ENCODE peak calls at places on chromosomes 12 and 14, in nine cellular contexts. H is CD8-positive, alpha-beta T cell; I is left lung; T is endodermal cell; P is tibial artery; W is upper lobe of left lung; Q is stomach; N is gastrocnemius medialis; S is body of pancreas. Y is an unnamed sample. For H3K4me1, the result is how much of the 10 kb centered on the place peaks cover.

GRCh38 chr12:108457006-108457733 is 57.9 kb upstream of the FICD start:
- DNase-seq in W (no peak), P (no peak), H (no peak), N (no peak), I (no peak), Q (no peak), S (peak), T (peak), Y (peak)

GRCh38 chr14:67911506-67911905 is 91.9 kb downstream of the RAD51B start:
- DNase-seq in P (no peak), H (no peak), I (no peak), W (no peak), N (no peak), T (no peak), S (no peak), Q (no peak), Y (no peak)

GRCh38 chr12:100186071-100186470 is 14.5 kb upstream of the ACTR6 start:
- DNase-seq in Q (no peak), W (no peak), P (no peak), H (no peak), I (no peak), T (no peak), S (no peak), N (no peak), Y (no peak)

GRCh38 chr14:56660677-56661389 is 81.2 kb downstream of the TMEM260 start:
- DNase-seq in H (no peak), N (no peak), I (no peak), W (no peak), T (peak), S (no peak), Q (no peak), P (no peak), Y (no peak)

GRCh38 chr12:103677341-103677740 is 90.3 kb downstream of the STAB2 start:
- DNase-seq in P (no peak), I (no peak), N (no peak), S (peak), W (peak), T (peak), H (no peak), Q (peak), Y (no peak)

GRCh38 chr12:14879222-14879933 is 6.3 kb downstream of the MGP start:
- DNase-seq in T (no peak), H (no peak), Q (no peak), I (no peak), S (no peak), P (no peak), N (no peak), W (no peak), Y (no peak)

GRCh38 chr14:52026921-52027320 is 37.6 kb downstream of the RTRAF start:
- DNase-seq in S (no peak), P (no peak), T (no peak), Q (no peak), N (no peak), H (no peak), I (no peak), W (peak), Y (no peak)

GRCh38 chr14:38873923-38874612 is 229.0 kb downstream of the SEC23A start:
- DNase-seq in W (no peak), P (no peak), H (no peak), N (no peak), Q (no peak), S (no peak), T (no peak), I (no peak), Y (no peak)

GRCh38 chr12:54054442-54055332 is 1.1 kb downstream of the HOXC4 start:
- DNase-seq in H (no peak), Q (no peak), W (peak), P (no peak), S (no peak), T (no peak), I (peak), N (no peak), Y (peak)

GRCh38 chr12:116299548-116300150 is 22.2 kb upstream of the MED13L start:
- DNase-seq in I (no peak), S (no peak), Q (no peak), H (no peak), W (peak), N (no peak), T (peak), P (peak), Y (no peak)

GRCh38 chr12:117363263-117363662 is 1.8 kb upstream of the NOS1 start:
- DNase-seq in S (no peak), P (no peak), T (no peak), I (no peak), Q (no peak), H (no peak), W (no peak), N (no peak), Y (peak)

GRCh38 chr12:2384533-2385328 is 331.9 kb downstream of the CACNA1C start:
- DNase-seq in I (no peak), H (no peak), P (no peak), S (peak), N (no peak), T (peak), W (no peak), Q (no peak), Y (peak)

GRCh38 chr14:99007795-99008194 is 264.2 kb downstream of the BCL11B start:
- DNase-seq in S (no peak), I (no peak), W (no peak), P (no peak), T (no peak), H (no peak), N (no peak), Q (no peak), Y (no peak)

GRCh38 chr12:101045486-101046474 is 164.3 kb downstream of the SLC5A8 start:
- DNase-seq in T (no peak), H (no peak), I (no peak), Q (no peak), W (no peak), N (no peak), P (no peak), S (peak), Y (peak)

GRCh38 chr14:100677925-100678765 is 48.5 kb upstream of the DLK1 start:
- DNase-seq in P (no peak), Q (peak), N (peak), S (no peak), T (peak), W (no peak), I (peak), H (no peak), Y (peak)

GRCh38 chr14:32818576-32818975 is 120.1 kb upstream of the NPAS3 start:
- DNase-seq in W (no peak), S (no peak), I (no peak), P (no peak), Q (no peak), N (no peak), T (no peak), H (no peak), Y (no peak)

GRCh38 chr14:84080961-84081360 is 1449.0 kb upstream of the FLRT2 start:
- DNase-seq in S (no peak), Q (no peak), T (no peak), H (no peak), P (no peak), I (no peak), N (no peak), W (no peak), Y (no peak)

GRCh38 chr14:80844872-80845271 is 96.7 kb downstream of the CEP128 start:
- DNase-seq in W (no peak), H (no peak), N (no peak), I (no peak), T (no peak), S (no peak), P (no peak), Q (no peak), Y (no peak)

GRCh38 chr12:101186291-101186690 is 23.7 kb downstream of the SLC5A8 start:
- DNase-seq in T (no peak), I (no peak), Q (no peak), P (no peak), S (no peak), W (no peak), N (no peak), H (no peak), Y (no peak)

GRCh38 chr14:65632487-65632886 is 220.0 kb downstream of the FUT8 start:
- DNase-seq in W (no peak), H (no peak), Q (no peak), N (no peak), S (no peak), T (no peak), P (no peak), I (no peak), Y (no peak)

GRCh38 chr14:70735043-70735442 is 74.3 kb downstream of the MAP3K9 start:
- DNase-seq in W (no peak), N (no peak), S (no peak), H (no peak), P (no peak), T (no peak), I (no peak), Q (no peak), Y (no peak)

GRCh38 chr14:50521912-50522341 is 10.4 kb downstream of the MAP4K5 start:
- DNase-seq in T (no peak), N (no peak), P (no peak), H (no peak), Q (no peak), W (no peak), I (no peak), S (no peak), Y (peak)

GRCh38 chr12:40820794-40821484 is 128.7 kb downstream of the CNTN1 start:
- DNase-seq in P (no peak), I (no peak), S (no peak), N (no peak), W (no peak), H (no peak), Q (no peak), T (no peak), Y (no peak)

GRCh38 chr12:14960548-14961465 is 594 bp downstream of the ARHGDIB start:
- DNase-seq in N (no peak), I (no peak), P (no peak), W (no peak), T (no peak), S (no peak), Q (no peak), H (peak), Y (peak)

GRCh38 chr12:53118771-53119300 is 15.6 kb downstream of the SOAT2 start:
- DNase-seq in Q (no peak), P (no peak), H (no peak), N (no peak), T (no peak), W (no peak), S (no peak), I (no peak), Y (peak)

GRCh38 chr14:63848890-63849289 is 3.9 kb upstream of the SYNE2 start:
- DNase-seq in I (no peak), P (no peak), S (no peak), T (no peak), H (no peak), N (no peak), Q (no peak), W (no peak), Y (no peak)

GRCh38 chr12:99746538-99746937 is 99.0 kb downstream of the GARIN6 start:
- DNase-seq in W (no peak), S (no peak), H (no peak), T (no peak), Q (no peak), I (no peak), N (no peak), P (no peak), Y (no peak)

GRCh38 chr12:93243689-93244513 is 133.8 kb upstream of the NUDT4 start:
- DNase-seq in P (no peak), S (peak), N (peak), I (no peak), H (no peak), Q (no peak), W (no peak), T (no peak), Y (no peak)

GRCh38 chr12:110826592-110827200 is 20.1 kb upstream of the CCDC63 start:
- DNase-seq in T (peak), H (peak), W (no peak), S (peak), I (peak), P (peak), N (peak), Q (peak), Y (peak)

GRCh38 chr12:54075431-54075830 is 21.8 kb downstream of the HOXC4 start:
- DNase-seq in W (no peak), N (no peak), P (no peak), I (no peak), S (no peak), H (no peak), T (peak), Q (no peak), Y (no peak)

GRCh38 chr12:131137836-131138637 is 184.3 kb downstream of the ADGRD1 start:
- DNase-seq in S (no peak), Q (no peak), P (no peak), H (no peak), N (no peak), I (peak), T (peak), W (no peak), Y (peak)

GRCh38 chr12:93698307-93699092 is 21.3 kb downstream of the CRADD start:
- DNase-seq in I (no peak), S (no peak), P (no peak), H (no peak), N (no peak), Q (no peak), W (no peak), T (no peak), Y (no peak)

GRCh38 chr12:93970892-93971688 is 177.3 kb upstream of the PLXNC1 start:
- DNase-seq in Q (no peak), N (no peak), I (no peak), S (no peak), T (no peak), H (no peak), W (no peak), P (no peak), Y (no peak)

GRCh38 chr14:64705406-64706118 is 1.3 kb downstream of the PLEKHG3 start:
- DNase-seq in S (peak), N (no peak), T (peak), I (no peak), Q (no peak), W (peak), P (peak), H (no peak), Y (no peak)

GRCh38 chr14:68020999-68021663 is 201.6 kb downstream of the RAD51B start:
- DNase-seq in N (no peak), W (no peak), S (no peak), P (no peak), H (no peak), T (no peak), Q (no peak), I (no peak), Y (no peak)

GRCh38 chr14:101019974-101020710 is 116.6 kb upstream of the RTL1 start:
- DNase-seq in N (peak), T (peak), I (no peak), Q (peak), H (no peak), W (no peak), S (peak), P (peak), Y (no peak)

GRCh38 chr12:67893003-67893402 is 96.2 kb upstream of the IFNG-AS1 start:
- DNase-seq in T (no peak), N (peak), Q (no peak), S (no peak), P (no peak), H (no peak), W (no peak), I (no peak), Y (peak)

GRCh38 chr12:117514016-117514415 is 152.6 kb upstream of the NOS1 start:
- DNase-seq in P (no peak), N (no peak), Q (peak), T (no peak), S (peak), I (no peak), H (no peak), W (no peak), Y (no peak)

GRCh38 chr14:86933460-86933859 is 1059.5 kb downstream of the GALC start:
- DNase-seq in P (no peak), T (no peak), S (no peak), H (no peak), Q (no peak), W (no peak), I (no peak), N (no peak), Y (no peak)

GRCh38 chr12:6538420-6539275 is 4.3 kb downstream of the GAPDH start:
- DNase-seq in Q (no peak), H (no peak), P (no peak), I (no peak), T (peak), W (no peak), S (no peak), N (peak), Y (peak)
- H3K4me1 ChIP-seq in Q (half or more), H (under half), P (under half), I (under half), T (under half), W (under half), S (under half), N (under half), Y (under half)

GRCh38 chr14:21104448-21105060 is 3.7 kb downstream of the TMEM253 start:
- DNase-seq in H (peak), T (peak), I (peak), N (peak), P (peak), S (peak), Q (peak), W (peak), Y (peak)

GRCh38 chr14:21106191-21106505 is 5.3 kb downstream of the TMEM253 start:
- DNase-seq in T (no peak), N (no peak), I (no peak), P (no peak), W (no peak), Q (no peak), S (no peak), H (no peak), Y (peak)

GRCh38 chr14:21106506-21107359 is 5.9 kb downstream of the TMEM253 start:
- DNase-seq in T (peak), Q (peak), P (peak), H (peak), I (peak), W (no peak), N (peak), S (peak), Y (peak)

GRCh38 chr14:21103710-21104447 is 3.0 kb downstream of the TMEM253 start:
- DNase-seq in I (peak), T (peak), N (peak), S (peak), Q (peak), P (peak), W (peak), H (peak), Y (peak)

GRCh38 chr14:21105095-21105494 is 4.2 kb downstream of the TMEM253 start:
- DNase-seq in P (no peak), W (peak), N (no peak), I (no peak), T (peak), S (no peak), H (no peak), Q (no peak), Y (peak)
- H3K27ac ChIP-seq in P (peak), W (peak), N (peak), I (peak), T (peak), S (peak), H (no peak), Q (peak), Y (no peak)

GRCh38 chr14:54784060-54784459 is 118.6 kb downstream of the GCH1 start:
- DNase-seq in I (no peak), P (no peak), Q (no peak), S (no peak), T (no peak), N (peak), H (no peak), W (no peak), Y (no peak)

GRCh38 chr14:54783660-54784015 is 119.0 kb downstream of the GCH1 start:
- DNase-seq in S (no peak), N (no peak), Q (no peak), I (no peak), P (peak), H (no peak), W (no peak), T (no peak), Y (no peak)

GRCh38 chr14:54781936-54782802 is 120.5 kb downstream of the GCH1 start:
- DNase-seq in T (no peak), P (no peak), Q (no peak), W (no peak), H (no peak), S (no peak), N (no peak), I (no peak), Y (no peak)

GRCh38 chr14:54784657-54785056 is 118.0 kb downstream of the GCH1 start:
- DNase-seq in H (no peak), S (no peak), W (no peak), T (no peak), Q (no peak), N (peak), I (no peak), P (peak), Y (no peak)

DNA sequence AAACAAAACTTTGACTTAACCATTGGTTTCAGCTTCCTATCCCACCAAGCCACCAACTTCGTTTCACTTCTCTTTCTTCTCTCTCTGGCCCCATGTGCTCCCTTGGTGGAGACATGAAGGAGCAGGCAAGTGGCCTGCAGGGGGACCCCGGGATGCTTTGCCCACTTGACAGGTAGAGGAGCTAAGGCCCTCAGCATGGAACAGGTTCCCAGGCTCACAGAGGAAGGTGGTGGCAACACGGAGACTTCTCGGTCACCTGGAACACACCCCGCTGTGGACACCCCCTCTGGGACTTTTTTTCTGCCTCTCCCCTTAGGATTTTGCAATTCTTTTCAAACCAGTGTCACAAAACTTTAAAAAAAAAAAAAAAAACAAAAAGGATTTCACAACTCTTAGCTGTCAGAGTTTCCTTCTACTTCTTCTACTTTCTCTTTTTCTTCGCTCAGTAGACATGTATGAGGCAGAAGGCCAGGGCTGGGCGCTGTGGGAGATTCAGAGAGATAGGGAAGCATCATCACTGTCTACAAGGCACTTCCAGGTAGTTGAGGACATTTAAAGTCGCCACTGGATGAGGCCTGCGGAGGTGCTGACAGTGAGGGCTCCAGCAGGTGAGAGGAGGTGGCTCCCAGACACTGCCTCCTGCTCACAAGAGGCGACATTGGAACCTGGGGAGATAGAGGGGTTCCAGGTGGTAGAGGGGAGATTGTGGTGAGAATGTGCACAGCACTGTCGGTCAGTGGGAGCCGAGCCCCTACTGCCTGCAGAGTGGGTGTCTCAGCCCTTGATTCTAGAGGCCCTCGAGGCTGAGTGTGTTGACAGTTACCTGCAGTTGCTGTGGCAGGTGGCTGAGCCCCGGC is 119.6 kb downstream of the GCH1 start:
- DNase-seq in I (no peak), Q (no peak), S (peak), N (no peak), W (no peak), H (no peak), T (peak), P (no peak), Y (no peak)
- TF ChIP-seq CTCF in I (no peak), Q (no peak), S (no peak), N (no peak), W (peak), H (no peak), T (peak), P (no peak), Y (peak)

DNA sequence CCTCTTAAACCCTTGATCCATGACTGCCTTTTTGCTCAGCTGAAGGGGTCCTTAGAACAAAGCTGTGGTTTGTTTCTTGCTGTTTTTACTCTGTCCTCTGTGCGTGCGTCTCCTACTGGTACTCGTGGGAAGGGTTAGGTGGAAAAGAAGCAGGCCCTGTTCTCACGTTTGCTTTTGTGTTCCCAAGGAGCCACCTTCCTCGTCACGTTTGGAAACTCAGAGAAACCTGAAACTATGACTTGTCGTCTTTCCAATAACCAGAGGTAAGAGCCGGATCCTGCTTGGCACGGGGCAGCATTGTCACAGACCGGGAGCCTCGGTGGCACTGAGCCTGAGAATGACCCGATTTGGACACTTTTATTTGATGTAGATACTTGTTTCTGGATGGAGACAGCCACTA is 13.1 kb downstream of the ZFYVE21 start:
- DNase-seq in W (no peak), S (peak), Q (peak), I (no peak), T (no peak), P (no peak), N (no peak), H (no peak), Y (peak)
- H3K4me1 ChIP-seq in W (under half), S (half or more), Q (half or more), I (under half), T (under half), P (under half), N (under half), H (under half), Y (under half)

Y was measured in osteoblast.